ENCODE peak calls at places on chromosomes 3 and 15, in eight cellular contexts. U is mesothelial cell of epicardium; W is A549; O is fibroblast of the aortic adventitia; G is endodermal cell; C is CD8-positive, alpha-beta T cell; X is GM12878; Y is fibroblast of pulmonary artery. T is an unnamed sample.

GRCh38 chr15:64032327-64032726 is 14.0 kb downstream of the DAPK2 start:
- DNase-seq in U (no peak), W (no peak), O (no peak), G (no peak), C (no peak), X (no peak), Y (no peak), T (no peak)

GRCh38 chr15:70353606-70354259 is 256.0 kb upstream of the TLE3 start:
- DNase-seq in U (peak; percentile 29), W (no peak), O (no peak), G (no peak), C (no peak), X (no peak), Y (no peak), T (no peak)

GRCh38 chr15:43209059-43209824 is 11.6 kb downstream of the EPB42 start:
- DNase-seq in U (no peak), W (peak; percentile 42), O (no peak), G (peak; percentile 91), C (no peak), X (no peak), Y (peak; percentile 18), T (no peak)

GRCh38 chr3:72161870-72162617 is 377.1 kb upstream of the PROK2 start:
- DNase-seq in U (no peak), W (peak; percentile 42), O (peak; percentile 50), G (no peak), C (no peak), X (no peak), Y (no peak), T (no peak)

GRCh38 chr3:155554777-155555445 is 190.0 kb downstream of the PLCH1 start:
- DNase-seq in U (no peak), W (peak; percentile 85), O (no peak), G (peak; percentile 50), C (no peak), X (peak; percentile 39), Y (no peak), T (no peak)

GRCh38 chr3:184332370-184333090 is 4.9 kb upstream of the FAM131A start:
- DNase-seq in U (no peak), W (no peak), O (peak; percentile 85), G (no peak), C (no peak), X (no peak), Y (peak; percentile 94), T (no peak)

GRCh38 chr15:59522988-59523461 is 85.0 kb downstream of the FAM81A start:
- DNase-seq in U (no peak), W (no peak), O (no peak), G (peak; percentile 61), C (peak; percentile 84), X (no peak), Y (no peak), T (no peak)

GRCh38 chr3:126895178-126896066 is 87.5 kb upstream of the PLXNA1 start:
- DNase-seq in U (no peak), W (peak; percentile 39), O (peak; percentile 60), G (peak; percentile 31), C (no peak), X (no peak), Y (peak; percentile 23), T (no peak)

GRCh38 chr3:25156526-25157075 is 271.5 kb upstream of the RARB start:
- DNase-seq in U (no peak), W (peak; percentile 18), O (peak; percentile 49), G (peak; percentile 51), C (no peak), X (no peak), Y (peak; percentile 65), T (no peak)

GRCh38 chr15:76636059-76636458 is 269.1 kb downstream of the SCAPER start:
- DNase-seq in U (no peak), W (peak; percentile 11), O (peak; percentile 1), G (no peak), C (no peak), X (no peak), Y (peak; percentile 4), T (no peak)

GRCh38 chr3:116770815-116771450 is 61.4 kb downstream of the TUSC7 start:
- DNase-seq in U (peak; percentile 77), W (peak; percentile 80), O (peak; percentile 78), G (peak; percentile 93), C (no peak), X (peak; percentile 37), Y (peak; percentile 85), T (peak; percentile 87)

GRCh38 chr3:21043139-21043538 is 707.9 kb downstream of the ZNF385D start:
- DNase-seq in U (no peak), W (no peak), O (no peak), G (no peak), C (no peak), X (no peak), Y (no peak), T (no peak)

GRCh38 chr3:177824190-177824786 is 627.0 kb upstream of the TBL1XR1 start:
- DNase-seq in U (no peak), W (peak; percentile 79), O (peak; percentile 91), G (no peak), C (no peak), X (no peak), Y (peak; percentile 90), T (no peak)

GRCh38 chr3:163622384-163622783 is 1455.9 kb downstream of the SI start:
- DNase-seq in U (no peak), W (peak; percentile 10), O (no peak), G (peak; percentile 86), C (no peak), X (no peak), Y (peak; percentile 22), T (peak; percentile 16)

GRCh38 chr3:101623656-101624055 is 49.7 kb downstream of the PCNP start:
- DNase-seq in U (no peak), W (no peak), O (no peak), G (peak; percentile 49), C (no peak), X (no peak), Y (no peak), T (no peak)

GRCh38 chr3:157174265-157174615 is 14.3 kb upstream of the CCNL1 start:
- DNase-seq in U (no peak), W (peak; percentile 53), O (no peak), G (peak; percentile 63), C (peak; percentile 15), X (no peak), Y (no peak), T (no peak)

GRCh38 chr3:197949191-197949766 is 711 bp upstream of the RPL35A start:
- DNase-seq in U (peak; percentile 39), W (no peak), O (no peak), G (no peak), C (no peak), X (no peak), Y (no peak), T (no peak)

GRCh38 chr3:197952440-197952839 is 2.5 kb downstream of the RPL35A start:
- DNase-seq in U (no peak), W (no peak), O (no peak), G (no peak), C (no peak), X (no peak), Y (no peak), T (no peak)

GRCh38 chr3:197951392-197951990 is 1.5 kb downstream of the RPL35A start:
- DNase-seq in U (no peak), W (no peak), O (no peak), G (no peak), C (no peak), X (no peak), Y (no peak), T (no peak)

GRCh38 chr3:197950661-197951029 is 655 bp downstream of the RPL35A start:
- DNase-seq in U (no peak), W (no peak), O (no peak), G (no peak), C (no peak), X (no peak), Y (no peak), T (no peak)

GRCh38 chr3:197949767-197950660 is at the start of gene RPL35A:
- DNase-seq in U (peak; percentile 83), W (peak; percentile 94), O (peak; percentile 98), G (peak; percentile 94), C (peak; percentile 81), X (peak; percentile 98), Y (peak; percentile 97), T (peak; percentile 89)
- TF ChIP-seq CTCF in U (no peak), W (no peak), O (no peak), G (no peak), C (no peak), X (no peak), Y (no peak), T (no peak)

GRCh38 chr3:88180398-88180999 is 30.7 kb downstream of the C3orf38 start:
- DNase-seq in U (no peak), W (peak; percentile 66), O (peak; percentile 72), G (no peak), C (peak; percentile 13), X (peak; percentile 27), Y (peak; percentile 70), T (no peak)
- TF ChIP-seq CTCF in U (no peak), W (peak; percentile 59), O (peak; percentile 45), G (peak; percentile 72), C (peak; percentile 75), X (peak; percentile 58), Y (peak; percentile 49), T (peak; percentile 59)

GRCh38 chr15:57752840-57753239 is 46.3 kb downstream of the POLR2M start:
- DNase-seq in U (no peak), W (no peak), O (no peak), G (no peak), C (no peak), X (no peak), Y (no peak), T (no peak)

GRCh38 chr15:57747206-57747605 is 40.7 kb downstream of the POLR2M start:
- DNase-seq in U (no peak), W (no peak), O (peak; percentile 56), G (no peak), C (no peak), X (no peak), Y (no peak), T (no peak)

GRCh38 chr15:57752426-57752825 is 45.9 kb downstream of the POLR2M start:
- DNase-seq in U (no peak), W (no peak), O (no peak), G (peak; percentile 76), C (no peak), X (no peak), Y (peak; percentile 26), T (no peak)

GRCh38 chr15:57746752-57747151 is 40.2 kb downstream of the POLR2M start:
- DNase-seq in U (no peak), W (no peak), O (peak; percentile 25), G (no peak), C (no peak), X (no peak), Y (no peak), T (no peak)

DNA sequence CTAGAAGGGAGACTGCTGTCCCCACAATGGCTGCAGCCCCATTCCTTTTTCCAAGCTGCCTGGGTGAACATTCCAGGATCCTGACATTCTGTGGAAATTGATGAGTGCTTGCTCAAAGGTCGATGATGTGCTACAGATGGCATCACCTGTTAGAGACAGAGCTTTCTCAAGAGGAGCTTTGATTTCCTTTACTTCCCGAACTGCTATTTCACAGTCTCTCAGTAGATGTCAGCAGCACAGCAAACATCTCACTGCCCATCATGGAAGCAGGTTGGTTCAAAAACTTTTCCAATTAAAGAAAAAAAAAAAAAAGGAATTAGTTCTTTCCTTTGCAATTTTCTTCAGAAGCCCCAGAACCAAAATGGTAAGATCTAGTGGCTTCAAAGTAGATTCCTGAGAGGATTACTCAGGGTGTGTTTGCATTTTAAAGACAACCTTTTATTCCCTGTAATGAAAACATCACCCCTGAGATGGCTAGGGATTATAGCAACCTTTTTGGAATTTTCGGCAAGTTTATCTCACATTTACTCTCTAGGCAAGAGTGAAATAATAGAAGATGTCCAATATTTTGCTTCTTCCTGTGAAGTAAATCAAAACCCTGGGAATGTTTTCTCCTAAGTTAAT is 44.8 kb downstream of the POLR2M start:
- DNase-seq in U (no peak), W (peak; percentile 50), O (peak; percentile 68), G (peak; percentile 63), C (no peak), X (no peak), Y (peak; percentile 75), T (no peak)
- TF ChIP-seq CTCF in U (no peak), W (peak; percentile 63), O (peak; percentile 77), G (peak; percentile 77), C (no peak), X (peak; percentile 35), Y (peak; percentile 82), T (peak; percentile 64)

GRCh38 chr3:39263576-39263975 is 16.3 kb downstream of the CX3CR1 start:
- DNase-seq in U (no peak), W (no peak), O (no peak), G (no peak), C (no peak), X (no peak), Y (no peak), T (no peak)
- TF ChIP-seq CTCF in U (no peak), W (no peak), O (no peak), G (no peak), C (no peak), X (no peak), Y (no peak), T (no peak)